ENCODE peak calls at places on chromosomes 6 and 20, in five cellular contexts. One of them, this sample, is unnamed.

GRCh38 chr6:144194293-144194828 is 44.0 kb downstream of the STX11 start:
- DNase-seq in tibial artery: no peak
- DNase-seq in T-cell: no peak
- DNase-seq in COR-L47: no peak
- DNase-seq in germinal center: no peak
- DNase-seq in this sample: no peak

GRCh38 chr6:5809471-5809870 is 197.3 kb downstream of the NRN1 start:
- DNase-seq in tibial artery: no peak
- DNase-seq in T-cell: peak; percentile 10
- DNase-seq in COR-L47: no peak
- DNase-seq in germinal center: no peak
- DNase-seq in this sample: no peak

GRCh38 chr6:125612400-125612846 is 137.0 kb upstream of the HEY2 start:
- DNase-seq in tibial artery: no peak
- DNase-seq in T-cell: no peak
- DNase-seq in COR-L47: no peak
- DNase-seq in germinal center: no peak
- DNase-seq in this sample: no peak

GRCh38 chr20:21682576-21682975 is 22.9 kb upstream of the PAX1 start:
- DNase-seq in tibial artery: no peak
- DNase-seq in T-cell: no peak
- DNase-seq in COR-L47: peak; percentile 53
- DNase-seq in germinal center: no peak
- DNase-seq in this sample: no peak

GRCh38 chr6:143687604-143688003 is 9.8 kb downstream of the PHACTR2 start:
- DNase-seq in tibial artery: no peak
- DNase-seq in T-cell: no peak
- DNase-seq in COR-L47: no peak
- DNase-seq in germinal center: no peak
- DNase-seq in this sample: no peak

GRCh38 chr20:856361-856775 is 22.9 kb downstream of the FAM110A start:
- DNase-seq in tibial artery: no peak
- DNase-seq in T-cell: peak; percentile 36
- DNase-seq in COR-L47: no peak
- DNase-seq in germinal center: no peak
- DNase-seq in this sample: peak; percentile 37

GRCh38 chr20:9884061-9884460 is 45.2 kb upstream of the PAK5 start:
- DNase-seq in tibial artery: no peak
- DNase-seq in T-cell: no peak
- DNase-seq in COR-L47: peak; percentile 8
- DNase-seq in germinal center: no peak
- DNase-seq in this sample: no peak

GRCh38 chr20:36744764-36745191 is 1.1 kb downstream of the NDRG3 start:
- DNase-seq in tibial artery: peak; percentile 46
- DNase-seq in T-cell: no peak
- DNase-seq in COR-L47: peak; percentile 21
- DNase-seq in germinal center: no peak
- DNase-seq in this sample: no peak

GRCh38 chr6:2197177-2197671 is 48.2 kb downstream of the GMDS start:
- DNase-seq in tibial artery: peak; percentile 30
- DNase-seq in T-cell: no peak
- DNase-seq in COR-L47: no peak
- DNase-seq in germinal center: no peak
- DNase-seq in this sample: no peak

GRCh38 chr6:72589096-72589495 is 32.8 kb upstream of the KCNQ5 start:
- DNase-seq in tibial artery: no peak
- DNase-seq in T-cell: no peak
- DNase-seq in COR-L47: no peak
- DNase-seq in germinal center: no peak
- DNase-seq in this sample: no peak

GRCh38 chr20:47007826-47008655 is 113.4 kb downstream of the EYA2 start:
- DNase-seq in tibial artery: no peak
- DNase-seq in T-cell: no peak
- DNase-seq in COR-L47: peak; percentile 18
- DNase-seq in germinal center: no peak
- DNase-seq in this sample: no peak

GRCh38 chr6:27183082-27183832 is 64.2 kb upstream of the PRSS16 start:
- DNase-seq in tibial artery: no peak
- DNase-seq in T-cell: no peak
- DNase-seq in COR-L47: no peak
- DNase-seq in germinal center: no peak
- DNase-seq in this sample: no peak

GRCh38 chr6:3240595-3240994 is 13.1 kb upstream of the TUBB2B start:
- DNase-seq in tibial artery: no peak
- DNase-seq in T-cell: no peak
- DNase-seq in COR-L47: no peak
- DNase-seq in germinal center: no peak
- DNase-seq in this sample: no peak

GRCh38 chr20:49187330-49188100 is 619 bp downstream of the STAU1 start:
- DNase-seq in tibial artery: peak; percentile 25
- DNase-seq in T-cell: no peak
- DNase-seq in COR-L47: peak; percentile 10
- DNase-seq in germinal center: peak; percentile 66
- DNase-seq in this sample: no peak

GRCh38 chr6:143187173-143187908 is 126.7 kb downstream of the AIG1 start:
- DNase-seq in tibial artery: no peak
- DNase-seq in T-cell: no peak
- DNase-seq in COR-L47: no peak
- DNase-seq in germinal center: no peak
- DNase-seq in this sample: no peak

GRCh38 chr6:134821914-134822862 is 127.7 kb downstream of the ALDH8A1 start:
- DNase-seq in tibial artery: no peak
- DNase-seq in T-cell: no peak
- DNase-seq in COR-L47: no peak
- DNase-seq in germinal center: no peak
- DNase-seq in this sample: no peak

GRCh38 chr6:44176935-44177509 is 18.4 kb downstream of the CAPN11 start:
- DNase-seq in tibial artery: no peak
- DNase-seq in T-cell: peak; percentile 6
- DNase-seq in COR-L47: no peak
- DNase-seq in germinal center: peak; percentile 53
- DNase-seq in this sample: peak; percentile 46

GRCh38 chr6:41288025-41288777 is 1.7 kb upstream of the TREM1 start:
- DNase-seq in tibial artery: no peak
- DNase-seq in T-cell: no peak
- DNase-seq in COR-L47: peak; percentile 49
- DNase-seq in germinal center: peak; percentile 25
- DNase-seq in this sample: no peak

GRCh38 chr6:43246301-43247114 is 3.2 kb downstream of the TTBK1 start:
- DNase-seq in tibial artery: no peak
- DNase-seq in T-cell: no peak
- DNase-seq in COR-L47: no peak
- DNase-seq in germinal center: peak; percentile 53
- DNase-seq in this sample: no peak

GRCh38 chr6:121856296-121856695 is 420.9 kb downstream of the GJA1 start:
- DNase-seq in tibial artery: no peak
- DNase-seq in T-cell: no peak
- DNase-seq in COR-L47: no peak
- DNase-seq in germinal center: no peak
- DNase-seq in this sample: no peak

GRCh38 chr6:16146028-16146427 is 17.1 kb downstream of the MYLIP start:
- DNase-seq in tibial artery: no peak
- DNase-seq in T-cell: no peak
- DNase-seq in COR-L47: no peak
- DNase-seq in germinal center: no peak
- DNase-seq in this sample: no peak

GRCh38 chr6:3266170-3266569 is 7.4 kb downstream of the PSMG4 start:
- DNase-seq in tibial artery: no peak
- DNase-seq in T-cell: no peak
- DNase-seq in COR-L47: no peak
- DNase-seq in germinal center: no peak
- DNase-seq in this sample: no peak

GRCh38 chr6:133026705-133027104 is 212.3 kb downstream of the RPS12 start:
- DNase-seq in tibial artery: no peak
- DNase-seq in T-cell: no peak
- DNase-seq in COR-L47: no peak
- DNase-seq in germinal center: no peak
- DNase-seq in this sample: no peak

GRCh38 chr20:32302507-32302872 is 25.0 kb downstream of the KIF3B start:
- DNase-seq in tibial artery: no peak
- DNase-seq in T-cell: no peak
- DNase-seq in COR-L47: no peak
- DNase-seq in germinal center: no peak
- DNase-seq in this sample: no peak

GRCh38 chr20:37538003-37538402 is 10.3 kb upstream of the BLCAP start:
- DNase-seq in tibial artery: no peak
- DNase-seq in T-cell: no peak
- DNase-seq in COR-L47: no peak
- DNase-seq in germinal center: no peak
- DNase-seq in this sample: no peak

GRCh38 chr6:70389261-70389660 is 24.0 kb upstream of the FAM135A start:
- DNase-seq in tibial artery: no peak
- DNase-seq in T-cell: no peak
- DNase-seq in COR-L47: no peak
- DNase-seq in germinal center: no peak
- DNase-seq in this sample: no peak

GRCh38 chr6:12851123-12851695 is 134.6 kb downstream of the PHACTR1 start:
- DNase-seq in tibial artery: no peak
- DNase-seq in T-cell: no peak
- DNase-seq in COR-L47: no peak
- DNase-seq in germinal center: no peak
- DNase-seq in this sample: no peak

GRCh38 chr6:159042003-159042823 is 2.6 kb downstream of the TAGAP start:
- DNase-seq in tibial artery: no peak
- DNase-seq in T-cell: peak; percentile 77
- DNase-seq in COR-L47: peak; percentile 41
- DNase-seq in germinal center: peak; percentile 77
- DNase-seq in this sample: peak; percentile 87

GRCh38 chr6:20572288-20572687 is 38.0 kb downstream of the CDKAL1 start:
- DNase-seq in tibial artery: no peak
- DNase-seq in T-cell: no peak
- DNase-seq in COR-L47: no peak
- DNase-seq in germinal center: no peak
- DNase-seq in this sample: no peak

GRCh38 chr6:130995783-130996447 is 67.1 kb downstream of the EPB41L2 start:
- DNase-seq in tibial artery: no peak
- DNase-seq in T-cell: no peak
- DNase-seq in COR-L47: no peak
- DNase-seq in germinal center: no peak
- DNase-seq in this sample: no peak

GRCh38 chr6:25041676-25042598 is 106.2 kb upstream of the RIPOR2 start:
- DNase-seq in tibial artery: no peak
- DNase-seq in T-cell: peak; percentile 37
- DNase-seq in COR-L47: no peak
- DNase-seq in germinal center: peak; percentile 57
- DNase-seq in this sample: peak; percentile 73

GRCh38 chr6:41689171-41690008 is 46.0 kb downstream of the TFEB start:
- DNase-seq in tibial artery: no peak
- DNase-seq in T-cell: no peak
- DNase-seq in COR-L47: no peak
- DNase-seq in germinal center: no peak
- DNase-seq in this sample: no peak

GRCh38 chr6:108557494-108558371 is 3.0 kb upstream of the FOXO3 start:
- DNase-seq in tibial artery: peak; percentile 78
- DNase-seq in T-cell: peak; percentile 82
- DNase-seq in COR-L47: peak; percentile 65
- DNase-seq in germinal center: peak; percentile 84
- DNase-seq in this sample: peak; percentile 88

GRCh38 chr20:52432740-52433139 is 241.2 kb upstream of the ZFP64 start:
- DNase-seq in tibial artery: no peak
- DNase-seq in T-cell: no peak
- DNase-seq in COR-L47: no peak
- DNase-seq in germinal center: no peak
- DNase-seq in this sample: no peak

GRCh38 chr6:31761343-31761742 is 1.1 kb upstream of the SAPCD1 start:
- DNase-seq in tibial artery: no peak
- DNase-seq in T-cell: no peak
- DNase-seq in COR-L47: no peak
- DNase-seq in germinal center: no peak
- DNase-seq in this sample: no peak

GRCh38 chr20:37479275-37479674 is 41.8 kb upstream of the NNAT start:
- DNase-seq in tibial artery: no peak
- DNase-seq in T-cell: no peak
- DNase-seq in COR-L47: no peak
- DNase-seq in germinal center: no peak
- DNase-seq in this sample: no peak